ENCODE peak calls at places on chromosomes 3 and 15, in eight cellular contexts. B is thoracic aorta, J is upper lobe of right lung, S is heart left ventricle, K is fibroblast of lung, M is IMR-90, Y is adrenal gland, R is ovary. V is an unnamed sample.
A peak's percentile ranks its signal among the peaks of the same experiment; 100 is the strongest.

GRCh38 chr3:43287514-43287913 is 1.2 kb downstream of the SNRK start:
- DNase-seq in B (no peak), J (no peak), S (no peak), K (peak; percentile 14), M (peak; percentile 5), Y (no peak), R (no peak), V (no peak)

GRCh38 chr15:93179704-93180103 is 90.7 kb upstream of the RGMA start:
- DNase-seq in B (no peak), J (no peak), S (no peak), K (no peak), M (no peak), Y (no peak), R (no peak), V (no peak)

GRCh38 chr3:187227658-187228258 is 30.5 kb downstream of the RTP1 start:
- DNase-seq in B (no peak), J (no peak), S (no peak), K (peak; percentile 50), M (peak; percentile 86), Y (no peak), R (no peak), V (no peak)

GRCh38 chr3:45218578-45219390 is 7.3 kb downstream of the TMEM158 start:
- DNase-seq in B (no peak), J (peak; percentile 30), S (no peak), K (peak; percentile 70), M (peak; percentile 76), Y (peak; percentile 62), R (no peak), V (no peak)

GRCh38 chr3:38031022-38031994 is 1.9 kb upstream of the PLCD1 start:
- DNase-seq in B (peak; percentile 70), J (peak; percentile 89), S (peak; percentile 63), K (no peak), M (no peak), Y (peak; percentile 88), R (peak; percentile 54), V (no peak)

GRCh38 chr3:27986204-27986879 is 255.1 kb upstream of the CMC1 start:
- DNase-seq in B (no peak), J (no peak), S (no peak), K (no peak), M (no peak), Y (no peak), R (no peak), V (no peak)

GRCh38 chr3:56915969-56916586 is 114.3 kb upstream of the ARHGEF3 start:
- DNase-seq in B (no peak), J (no peak), S (peak; percentile 62), K (no peak), M (no peak), Y (no peak), R (no peak), V (peak; percentile 30)

GRCh38 chr3:39166134-39166710 is 12.8 kb upstream of the CSRNP1 start:
- DNase-seq in B (no peak), J (no peak), S (peak; percentile 64), K (peak; percentile 68), M (peak; percentile 94), Y (peak; percentile 34), R (no peak), V (peak; percentile 26)

GRCh38 chr3:27279153-27279552 is 90.0 kb downstream of the NEK10 start:
- DNase-seq in B (no peak), J (no peak), S (no peak), K (peak; percentile 33), M (no peak), Y (no peak), R (no peak), V (no peak)

GRCh38 chr3:186277268-186277909 is 84.6 kb downstream of the DGKG start:
- DNase-seq in B (no peak), J (no peak), S (no peak), K (peak; percentile 77), M (peak; percentile 75), Y (peak; percentile 50), R (no peak), V (no peak)

GRCh38 chr3:14145236-14145635 is 20.4 kb downstream of the TMEM43 start:
- DNase-seq in B (no peak), J (no peak), S (no peak), K (peak; percentile 46), M (peak; percentile 60), Y (no peak), R (no peak), V (no peak)

GRCh38 chr15:57389991-57390390 is 13.7 kb downstream of the CGNL1 start:
- DNase-seq in B (no peak), J (no peak), S (no peak), K (no peak), M (no peak), Y (no peak), R (no peak), V (no peak)
- H3K4me1 ChIP-seq in B (peaks cover 67% of the 10 kb centered on the region), J (peaks cover 9% of the 10 kb centered on the region), S (peaks cover 39% of the 10 kb centered on the region), K (no peaks in the 10 kb centered on the region), M (peaks cover 3% of the 10 kb centered on the region), Y (peaks cover 23% of the 10 kb centered on the region), R (peaks cover 7% of the 10 kb centered on the region), V (peaks cover 19% of the 10 kb centered on the region)

DNA sequence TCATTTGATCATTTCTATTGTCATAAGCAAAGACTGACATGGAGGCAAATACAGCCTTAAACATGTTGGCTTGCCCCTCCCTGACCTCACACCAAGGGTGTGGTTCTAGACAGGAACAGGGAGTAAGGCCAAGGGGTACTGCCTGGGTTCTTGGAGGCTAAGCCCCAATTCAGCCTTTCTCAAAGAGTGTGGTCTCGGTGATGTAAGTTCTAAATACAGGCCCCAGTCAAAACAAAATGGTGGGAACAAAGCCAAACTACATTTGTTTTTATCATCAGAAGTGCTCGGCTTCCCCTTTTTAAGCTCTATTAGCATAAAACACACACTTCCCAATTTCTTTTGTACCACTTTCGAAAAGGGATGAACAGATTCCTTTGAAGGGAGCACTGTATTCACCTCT is 129.5 kb downstream of the ATP8B4 start:
- DNase-seq in B (no peak), J (no peak), S (no peak), K (peak; percentile 11), M (no peak), Y (no peak), R (peak; percentile 53), V (peak; percentile 20)
- H3K27ac ChIP-seq in B (peak overlapping the region; percentile 75), J (no peak overlapping the region), S (peak overlapping the region; percentile 59), K (no peak overlapping the region), M (peak overlapping the region; percentile 57), Y (no peak overlapping the region), R (no peak overlapping the region), V (peak overlapping the region; percentile 63)

DNA sequence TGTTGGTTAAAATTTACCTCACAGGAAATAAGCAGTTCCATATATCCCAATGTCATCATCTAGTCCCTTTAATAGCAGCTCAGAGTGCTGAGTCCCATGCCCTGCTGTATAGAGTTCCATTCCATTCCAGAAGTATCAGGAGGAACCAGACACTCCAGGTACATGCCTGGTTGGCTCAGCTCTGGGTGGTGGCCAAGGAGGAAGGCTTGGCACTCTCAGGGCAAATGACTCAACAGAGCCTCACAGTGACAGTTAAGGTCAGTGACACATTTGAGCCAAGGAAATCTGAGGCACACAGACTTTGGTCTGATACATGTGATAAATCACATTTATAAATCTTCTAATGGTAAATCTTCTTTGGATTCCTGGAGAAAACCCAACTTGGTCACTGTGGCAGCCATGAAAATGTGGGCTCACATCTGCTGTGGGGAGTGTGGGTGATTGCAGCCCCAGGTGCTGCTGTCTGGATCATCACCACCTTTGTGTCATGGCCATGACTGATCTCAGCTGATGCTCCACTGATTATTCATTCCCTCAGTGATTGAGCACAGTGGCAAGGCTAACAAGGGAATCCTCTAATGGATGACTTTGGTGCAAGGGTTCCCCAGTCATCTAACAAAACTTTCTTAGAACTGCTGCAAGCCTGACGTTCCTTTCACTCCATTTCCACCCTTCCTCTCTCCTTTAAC is 9.3 kb downstream of the HHLA2 start:
- DNase-seq in B (no peak), J (peak; percentile 70), S (peak; percentile 35), K (no peak), M (no peak), Y (peak; percentile 60), R (no peak), V (no peak)
- TF ChIP-seq CTCF in B (no peak), J (no peak), S (no peak), K (no peak), M (no peak), Y (no peak), R (no peak), V (no peak)

GRCh38 chr15:74794248-74794969 is 12.5 kb downstream of the CSK start:
- DNase-seq in B (no peak), J (no peak), S (no peak), K (no peak), M (no peak), Y (no peak), R (no peak), V (no peak)
- H3K4me1 ChIP-seq in B (peaks cover 37% of the 10 kb centered on the region), J (peaks cover 44% of the 10 kb centered on the region), S (peaks cover 55% of the 10 kb centered on the region), K (peaks cover 22% of the 10 kb centered on the region), M (peaks cover 13% of the 10 kb centered on the region), Y (peaks cover 43% of the 10 kb centered on the region), R (peaks cover 9% of the 10 kb centered on the region), V (peaks cover 78% of the 10 kb centered on the region)

DNA sequence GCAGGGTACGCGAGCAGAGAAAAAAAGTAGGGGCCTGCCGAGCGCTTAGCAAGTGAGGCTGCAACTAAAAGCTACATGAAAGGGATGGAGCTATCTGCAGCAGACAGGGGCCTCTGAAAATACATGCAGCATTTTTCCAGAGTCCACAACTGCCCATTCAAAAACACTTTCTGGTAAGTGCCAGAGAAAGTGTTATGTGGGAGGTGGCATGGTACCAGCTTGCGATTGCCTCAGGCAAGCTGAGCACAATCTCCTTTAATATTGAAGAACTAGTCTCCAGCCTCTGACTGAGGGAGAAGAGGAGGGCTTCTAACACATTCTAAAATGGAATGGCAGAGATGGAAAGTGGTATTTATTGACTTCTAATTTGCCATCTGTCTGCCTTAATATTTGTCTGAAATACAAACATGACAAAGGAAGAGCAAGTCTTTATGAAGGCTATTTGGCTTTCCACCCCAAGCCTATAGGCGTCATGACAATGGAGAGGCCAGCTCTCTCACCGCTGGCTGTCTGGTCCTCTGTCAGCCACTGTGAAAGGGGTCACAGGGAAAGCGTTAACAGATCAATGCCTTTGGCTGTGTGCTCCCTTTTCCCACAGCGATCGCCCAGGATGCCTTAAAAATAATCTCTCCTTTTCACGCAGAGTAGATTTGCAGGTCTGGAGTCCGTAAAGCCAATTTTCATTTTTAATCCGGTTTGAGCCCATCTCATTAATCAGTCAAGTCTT is 104.0 kb upstream of the RASGRP1 start:
- DNase-seq in B (no peak), J (no peak), S (no peak), K (no peak), M (no peak), Y (no peak), R (no peak), V (no peak)
- H3K27ac ChIP-seq in B (no peak overlapping the region), J (no peak overlapping the region), S (no peak overlapping the region), K (no peak overlapping the region), M (no peak overlapping the region), Y (no peak overlapping the region), R (no peak overlapping the region), V (no peak overlapping the region)

V was measured in left ventricle myocardium inferior.